ENCODE peak calls at places on chromosome 3, in eight cellular contexts. D is A673, O is mesothelial cell of epicardium, F is RPMI7951, P is transverse colon, I is AG04450, R is stromal cell of bone marrow, Z is ELF-1. X is an unnamed sample.

GRCh38 chr3:143901105-143901504 is 52.8 kb upstream of the SLC9A9 start:
- DNase-seq in D (no peak), O (no peak), F (peak; percentile 15), P (no peak), I (peak; percentile 24), R (peak; percentile 83), Z (no peak), X (peak; percentile 10)

GRCh38 chr3:12892840-12893189 is 51.5 kb upstream of the RPL32 start:
- DNase-seq in D (no peak), O (no peak), F (no peak), P (no peak), I (no peak), R (no peak), Z (no peak), X (no peak)

GRCh38 chr3:126496894-126497850 is 20.4 kb downstream of the UROC1 start:
- DNase-seq in D (no peak), O (no peak), F (no peak), P (no peak), I (no peak), R (no peak), Z (no peak), X (no peak)

GRCh38 chr3:172675371-172676193 is 35.3 kb downstream of the NCEH1 start:
- DNase-seq in D (peak; percentile 72), O (no peak), F (peak; percentile 63), P (no peak), I (no peak), R (no peak), Z (no peak), X (peak; percentile 44)

GRCh38 chr3:101466465-101467309 is 46.3 kb downstream of the SENP7 start:
- DNase-seq in D (no peak), O (peak; percentile 59), F (no peak), P (peak; percentile 24), I (no peak), R (no peak), Z (peak; percentile 86), X (no peak)

GRCh38 chr3:102354818-102355515 is 79.8 kb upstream of the ZPLD1 start:
- DNase-seq in D (peak; percentile 33), O (no peak), F (peak; percentile 52), P (no peak), I (no peak), R (peak; percentile 13), Z (no peak), X (no peak)

GRCh38 chr3:194852836-194853508 is 167.3 kb downstream of the FAM43A start:
- DNase-seq in D (no peak), O (peak; percentile 45), F (no peak), P (no peak), I (no peak), R (no peak), Z (peak; percentile 66), X (no peak)

GRCh38 chr3:11282250-11283125 is 10.3 kb downstream of the ATG7 start:
- DNase-seq in D (peak; percentile 87), O (no peak), F (no peak), P (peak; percentile 27), I (no peak), R (no peak), Z (no peak), X (peak; percentile 72)

X was measured in HFF-Myc.